ENCODE peak calls at places on chromosome 18, in seven cellular contexts. U is RWPE1, K is heart right ventricle, E is T follicular helper cell, I is neuronal stem cell, Y is adipocyte, F is fibroblast of lung. A is an unnamed sample.

GRCh38 chr18:75408554-75409506 is 18.7 kb downstream of the SMIM21 start:
- DNase-seq in F (peak; percentile 99), U (peak; percentile 94), K (no peak), I (no peak), Y (peak; percentile 88), E (no peak), A (no peak)

GRCh38 chr18:79791141-79791972 is 6.4 kb upstream of the KCNG2 start:
- DNase-seq in U (peak; percentile 73), I (no peak), E (no peak), K (peak; percentile 23), F (peak; percentile 97), Y (peak; percentile 91), A (peak; percentile 43)

GRCh38 chr18:76490701-76491171 is 4.3 kb downstream of the ZNF516 start:
- DNase-seq in F (peak; percentile 30), E (no peak), U (peak; percentile 47), I (no peak), K (no peak), Y (peak; percentile 65), A (peak; percentile 23)

GRCh38 chr18:77058186-77058847 is 74.3 kb downstream of the MBP start:
- DNase-seq in U (no peak), E (no peak), Y (no peak), I (no peak), K (peak; percentile 81), F (no peak), A (no peak)

GRCh38 chr18:79588131-79588635 is 91.4 kb upstream of the CTDP1 start:
- DNase-seq in F (no peak), E (no peak), I (no peak), K (no peak), U (no peak), Y (no peak), A (no peak)

GRCh38 chr18:37630326-37630725 is 64.7 kb upstream of the CELF4 start:
- DNase-seq in Y (no peak), F (no peak), I (no peak), K (no peak), E (no peak), U (no peak), A (no peak)

GRCh38 chr18:7104649-7105048 is 12.9 kb downstream of the LAMA1 start:
- DNase-seq in I (no peak), K (no peak), Y (no peak), F (no peak), U (no peak), E (no peak), A (no peak)

GRCh38 chr18:45730832-45731545 is 7.0 kb downstream of the SLC14A1 start:
- DNase-seq in F (peak; percentile 89), U (no peak), Y (peak; percentile 34), K (no peak), I (no peak), E (no peak), A (no peak)

GRCh38 chr18:6058941-6059340 is 163.6 kb upstream of the TMEM200C start:
- DNase-seq in Y (peak; percentile 28), F (peak; percentile 91), U (no peak), K (peak; percentile 50), E (no peak), I (peak; percentile 26), A (peak; percentile 71)

GRCh38 chr18:39946623-39947061 is 2008.4 kb upstream of the PIK3C3 start:
- DNase-seq in K (no peak), E (no peak), I (no peak), Y (peak; percentile 34), U (peak; percentile 70), F (peak; percentile 88), A (no peak)

GRCh38 chr18:52070295-52070756 is 269.7 kb upstream of the DCC start:
- DNase-seq in E (no peak), F (no peak), I (no peak), Y (no peak), U (no peak), K (no peak), A (no peak)

GRCh38 chr18:26546170-26546874 is 2.0 kb downstream of the KCTD1 start:
- DNase-seq in U (no peak), I (no peak), Y (no peak), E (no peak), F (peak; percentile 51), K (no peak), A (no peak)

GRCh38 chr18:36668349-36668748 is 160.5 kb downstream of the TPGS2 start:
- DNase-seq in E (no peak), Y (no peak), K (no peak), F (no peak), I (no peak), U (no peak), A (no peak)

GRCh38 chr18:79851489-79851888 is 53.8 kb downstream of the KCNG2 start:
- DNase-seq in K (no peak), F (no peak), Y (no peak), U (no peak), I (no peak), E (no peak), A (no peak)

GRCh38 chr18:45050712-45051639 is 370.3 kb downstream of the SETBP1 start:
- DNase-seq in F (peak; percentile 93), K (no peak), U (peak; percentile 31), I (no peak), E (no peak), Y (peak; percentile 92), A (no peak)

GRCh38 chr18:6219116-6219717 is 195.5 kb downstream of the L3MBTL4 start:
- DNase-seq in E (no peak), Y (peak; percentile 74), U (no peak), K (peak; percentile 12), F (peak; percentile 56), I (peak; percentile 68), A (peak; percentile 20)

GRCh38 chr18:77131652-77132368 is 773 bp downstream of the MBP start:
- DNase-seq in I (no peak), Y (peak; percentile 34), K (peak; percentile 66), F (no peak), U (no peak), E (no peak), A (peak; percentile 44)

GRCh38 chr18:26655614-26656400 is 107.5 kb upstream of the KCTD1 start:
- DNase-seq in K (peak; percentile 36), E (no peak), Y (peak; percentile 69), I (peak; percentile 51), F (peak; percentile 53), U (peak; percentile 49), A (peak; percentile 44)

GRCh38 chr18:45528712-45529336 is 86.5 kb upstream of the SLC14A2 start:
- DNase-seq in Y (no peak), U (no peak), K (no peak), E (no peak), F (no peak), I (no peak), A (no peak)

GRCh38 chr18:62982600-62983251 is 267.4 kb downstream of the PHLPP1 start:
- DNase-seq in K (peak; percentile 61), E (peak; percentile 31), Y (peak; percentile 83), F (peak; percentile 38), I (peak; percentile 55), U (peak; percentile 26), A (peak; percentile 60)

GRCh38 chr18:11849279-11849678 is 1.9 kb upstream of the CHMP1B start:
- DNase-seq in F (no peak), E (no peak), Y (no peak), K (no peak), I (no peak), U (no peak), A (no peak)

GRCh38 chr18:457120-457519 is 43.4 kb downstream of the COLEC12 start:
- DNase-seq in Y (peak; percentile 83), I (no peak), F (peak; percentile 35), E (no peak), U (no peak), K (peak; percentile 77), A (no peak)

GRCh38 chr18:5440297-5440696 is 103.5 kb downstream of the EPB41L3 start:
- DNase-seq in U (no peak), F (no peak), E (no peak), Y (peak; percentile 70), K (no peak), I (no peak), A (no peak)

GRCh38 chr18:78978336-78979057 is 1.1 kb upstream of the SALL3 start:
- DNase-seq in I (no peak), E (no peak), Y (no peak), U (no peak), K (no peak), F (peak; percentile 47), A (no peak)

GRCh38 chr18:48918156-48918555 is 32.6 kb downstream of the SMAD7 start:
- DNase-seq in F (no peak), Y (no peak), E (no peak), K (no peak), U (no peak), I (no peak), A (no peak)

GRCh38 chr18:80033181-80034067 is 810 bp upstream of the RBFA start:
- DNase-seq in E (no peak), K (no peak), F (peak; percentile 54), U (peak; percentile 93), Y (no peak), I (no peak), A (no peak)